ENCODE peak calls at places on chromosomes 7 and 10, in four cellular contexts. E is HCT116, R is T-cell, Q is KBM-7. Z is an unnamed sample.

GRCh38 chr10:128237710-128238109 is 111.5 kb upstream of the MKI67 start:
- DNase-seq in E (no peak), R (no peak), Q (no peak), Z (no peak)

GRCh38 chr10:124614003-124614659 is 130.0 kb downstream of the FAM53B start:
- DNase-seq in E (no peak), R (no peak), Q (no peak), Z (no peak)

GRCh38 chr7:74371381-74372059 is 82.2 kb upstream of the GTF2IRD1 start:
- DNase-seq in E (peak; percentile 7), R (no peak), Q (no peak), Z (no peak)

GRCh38 chr10:15433850-15434537 is 62.9 kb upstream of the FAM171A1 start:
- DNase-seq in E (peak; percentile 38), R (peak; percentile 15), Q (peak; percentile 75), Z (peak; percentile 20)

GRCh38 chr10:106577266-106577665 is 587.2 kb downstream of the SORCS1 start:
- DNase-seq in E (no peak), R (no peak), Q (no peak), Z (no peak)

GRCh38 chr7:134031835-134032617 is 95.1 kb upstream of the LRGUK start:
- DNase-seq in E (no peak), R (peak; percentile 22), Q (no peak), Z (no peak)

GRCh38 chr7:123979876-123980275 is 53.0 kb downstream of the TMEM229A start:
- DNase-seq in E (no peak), R (no peak), Q (no peak), Z (no peak)

GRCh38 chr10:44908071-44908709 is 2.9 kb upstream of the TMEM72 start:
- DNase-seq in E (no peak), R (no peak), Q (no peak), Z (no peak)

GRCh38 chr10:123865350-123865749 is 26.3 kb downstream of the CPXM2 start:
- DNase-seq in E (no peak), R (no peak), Q (no peak), Z (no peak)

GRCh38 chr7:24318326-24318725 is 34.3 kb downstream of the NPY start:
- DNase-seq in E (peak; percentile 15), R (no peak), Q (no peak), Z (no peak)

GRCh38 chr10:112804036-112804435 is 146.0 kb upstream of the TCF7L2 start:
- DNase-seq in E (no peak), R (no peak), Q (no peak), Z (no peak)

GRCh38 chr7:100585511-100586265 is at the start of gene LRCH4:
- DNase-seq in E (no peak), R (peak; percentile 64), Q (no peak), Z (no peak)

GRCh38 chr7:65722361-65722792 is 150.5 kb upstream of the VKORC1L1 start:
- DNase-seq in E (peak; percentile 37), R (peak; percentile 68), Q (peak; percentile 37), Z (peak; percentile 16)

GRCh38 chr10:127578628-127579305 is 29.7 kb downstream of the NPS start:
- DNase-seq in E (no peak), R (no peak), Q (no peak), Z (no peak)

GRCh38 chr7:155803418-155804376 is 8.6 kb downstream of the SHH start:
- DNase-seq in E (no peak), R (no peak), Q (peak; percentile 87), Z (no peak)

GRCh38 chr10:122504551-122504950 is 43.2 kb downstream of the HTRA1 start:
- DNase-seq in E (no peak), R (no peak), Q (no peak), Z (no peak)

GRCh38 chr10:130973127-130973839 is 338.2 kb downstream of the TCERG1L start:
- DNase-seq in E (no peak), R (no peak), Q (no peak), Z (no peak)